ENCODE peak calls at places on chromosomes 6 and 20, in five cellular contexts. B is astrocyte of the cerebellum, K is HFF-Myc, F is Calu3, H is left ventricle myocardium inferior. Y is an unnamed sample.

GRCh38 chr6:73262701-73263569 is at the start of gene KHDC1:
- DNase-seq in B (peak), F (peak), H (peak), K (peak), Y (peak)

GRCh38 chr20:35021063-35021462 is 65.4 kb downstream of the MYH7B start:
- DNase-seq in B (no peak), H (no peak), F (no peak), K (no peak), Y (no peak)

GRCh38 chr6:155881845-155882526 is 426.3 kb upstream of the NOX3 start:
- DNase-seq in H (no peak), B (no peak), F (peak), K (no peak), Y (no peak)

GRCh38 chr6:97215157-97215769 is 67.8 kb downstream of the MMS22L start:
- DNase-seq in B (peak), H (no peak), K (peak), F (peak), Y (peak)

GRCh38 chr20:6707231-6707870 is 60.1 kb upstream of the BMP2 start:
- DNase-seq in H (no peak), K (no peak), F (no peak), B (no peak), Y (no peak)

GRCh38 chr6:37501632-37502466 is 2.2 kb upstream of the CCDC167 start:
- DNase-seq in F (no peak), B (no peak), H (no peak), K (no peak), Y (no peak)

GRCh38 chr6:163806761-163807499 is 392.4 kb downstream of the QKI start:
- DNase-seq in K (peak), H (no peak), B (no peak), F (no peak), Y (no peak)

GRCh38 chr6:39543950-39544349 is 181.3 kb downstream of the KIF6 start:
- DNase-seq in F (no peak), K (no peak), B (no peak), H (no peak), Y (no peak)

GRCh38 chr6:119346914-119347313 is 2.6 kb downstream of the MAN1A1 start:
- DNase-seq in F (no peak), H (no peak), K (no peak), B (no peak), Y (no peak)

GRCh38 chr6:82246802-82247633 is 526 bp downstream of the IBTK start:
- DNase-seq in B (no peak), K (no peak), F (peak), H (peak), Y (peak)

DNA sequence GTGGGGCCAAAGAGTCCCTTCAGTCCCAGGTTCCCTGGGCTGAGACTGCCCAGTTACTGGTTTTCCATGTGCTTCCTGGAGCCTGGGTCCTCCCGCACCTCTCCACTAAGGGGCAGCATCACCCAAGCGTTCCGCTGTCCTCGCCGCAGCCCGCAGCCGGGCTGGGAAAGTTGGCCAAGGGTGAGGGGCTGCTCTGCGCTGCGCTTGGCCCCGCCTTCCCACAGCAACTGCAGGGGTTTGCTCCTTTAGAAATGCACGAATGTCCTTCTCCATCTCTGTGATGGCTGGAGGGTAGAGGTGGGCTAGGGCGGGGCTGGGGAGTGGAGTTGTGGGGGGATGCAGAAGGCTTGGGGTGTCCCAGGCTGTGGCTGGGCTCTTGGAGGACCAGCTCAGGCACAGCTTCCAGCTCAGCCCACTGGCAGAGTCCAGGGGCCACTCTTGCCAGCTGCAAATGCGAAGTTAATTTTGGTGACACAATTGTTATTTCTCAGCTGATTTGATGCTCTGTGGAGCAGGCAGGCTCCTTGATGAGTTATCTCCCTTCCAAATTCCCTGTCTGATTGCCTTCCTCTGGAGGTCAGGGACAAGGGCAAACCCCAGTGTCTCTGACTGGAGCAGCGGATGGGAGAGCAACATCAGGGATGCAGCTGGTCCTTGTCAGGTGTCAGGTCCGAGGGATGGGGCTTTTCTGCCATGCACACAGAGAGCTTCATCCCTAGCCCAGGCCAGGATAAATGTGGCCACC is 63.2 kb downstream of the NOL4L start:
- DNase-seq in B (no peak), H (peak), F (peak), K (peak), Y (peak)
- TF ChIP-seq CTCF in B (peak), H (peak), F (peak), K (peak), Y (peak)

GRCh38 chr6:815348-815738 is 122.4 kb upstream of the EXOC2 start:
- DNase-seq in F (peak), B (no peak), K (no peak), H (no peak), Y (peak)
- TF ChIP-seq CTCF in F (no peak), B (peak), K (peak), H (peak), Y (no peak)

GRCh38 chr6:130313206-130313605 is 52.6 kb upstream of the TMEM200A start:
- DNase-seq in B (no peak), F (no peak), H (no peak), K (no peak), Y (no peak)
- TF ChIP-seq CTCF in B (no peak), F (no peak), H (no peak), K (no peak), Y (peak)

DNA sequence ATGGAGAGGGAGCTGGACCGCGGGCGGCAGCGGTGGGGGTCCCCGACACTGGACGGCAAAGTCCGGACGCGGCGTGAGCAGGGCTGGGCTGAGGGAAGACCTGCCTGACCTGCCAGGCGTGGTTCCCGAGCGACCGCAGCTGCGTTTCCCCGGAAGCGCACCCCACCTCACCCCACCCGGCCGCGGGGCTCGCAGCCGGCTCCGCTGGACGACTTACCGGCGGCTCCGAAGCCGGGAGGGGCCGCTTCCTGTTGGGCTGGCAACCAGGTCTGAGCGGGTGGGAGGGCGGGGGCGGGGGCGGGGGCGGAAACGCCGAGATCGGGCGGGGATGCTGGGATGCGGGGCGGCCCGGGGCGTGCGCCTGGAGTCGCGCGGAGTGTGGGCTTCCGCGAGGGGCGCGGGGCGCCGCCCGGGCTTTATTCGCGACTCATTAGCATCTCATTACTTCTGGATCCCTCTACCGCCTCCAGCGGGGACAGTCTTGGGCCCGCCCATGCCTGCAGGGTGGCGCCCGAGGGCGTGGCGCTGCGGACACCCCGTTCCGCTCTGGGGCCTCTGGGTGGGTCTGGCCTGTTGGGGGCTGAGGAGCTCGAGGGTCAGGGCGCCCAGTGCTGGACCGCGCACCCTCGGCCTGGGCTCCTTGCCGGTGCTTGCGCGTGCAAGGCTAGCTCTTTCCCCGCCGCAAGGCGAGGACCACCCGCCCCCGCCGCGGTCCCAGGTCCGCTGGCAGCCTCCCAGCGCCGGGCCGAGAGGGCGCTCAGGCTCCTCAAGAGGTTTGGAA is at the start of gene MICAL1:
- DNase-seq in F (peak), B (no peak), K (no peak), H (peak), Y (peak)
- TF ChIP-seq CTCF in F (peak), B (peak), K (peak), H (peak), Y (no peak)

Y was measured in endothelial cell.